ENCODE peak calls at places on chromosomes 4 and X, in five cellular contexts. N is K562, M is GM12878, E is HepG2, H is H1. C is an unnamed sample.

GRCh38 chr4:68907230-68907629 is 44.4 kb downstream of the UGT2A3 start:
- DNase-seq in E (no peak), N (no peak), H (no peak), M (no peak), C (no peak)

GRCh38 chrX:1442016-1442665 is 10.6 kb downstream of the ASMTL start:
- DNase-seq in E (no peak), N (no peak), H (no peak), M (no peak), C (no peak)

GRCh38 chr4:83252782-83253405 is 31.7 kb downstream of the COQ2 start:
- DNase-seq in E (peak; percentile 55), N (peak; percentile 67), H (peak; percentile 79), M (no peak), C (peak; percentile 54)

GRCh38 chrX:132576945-132577344 is 88.1 kb upstream of the MBNL3 start:
- DNase-seq in H (no peak), N (no peak), E (no peak), M (no peak), C (no peak)

GRCh38 chr4:168765726-168766125 is 244.3 kb downstream of the CBR4 start:
- DNase-seq in N (no peak), M (no peak), E (no peak), H (no peak), C (no peak)

GRCh38 chrX:39614680-39614998 is 483.1 kb downstream of the BCOR start:
- DNase-seq in H (no peak), E (no peak), N (no peak), M (no peak), C (no peak)

GRCh38 chr4:22439947-22440346 is 75.9 kb downstream of the ADGRA3 start:
- DNase-seq in H (no peak), M (no peak), E (no peak), N (no peak), C (no peak)

GRCh38 chr4:119314356-119314755 is 7.6 kb downstream of the FABP2 start:
- DNase-seq in N (no peak), E (peak; percentile 41), M (no peak), H (no peak), C (no peak)

GRCh38 chr4:122612540-122612939 is 8.3 kb downstream of the IL21 start:
- DNase-seq in M (no peak), N (no peak), E (no peak), H (no peak), C (no peak)

GRCh38 chrX:107766470-107767140 is 9.0 kb downstream of the TSC22D3 start:
- DNase-seq in N (no peak), E (no peak), H (no peak), M (no peak), C (no peak)

GRCh38 chr4:155376387-155377268 is at the start of gene MAP9:
- DNase-seq in M (peak; percentile 78), E (no peak), N (peak; percentile 4), H (peak; percentile 87), C (no peak)

GRCh38 chr4:121278811-121279368 is 101.9 kb downstream of the QRFPR start:
- DNase-seq in M (peak; percentile 47), E (no peak), N (no peak), H (no peak), C (no peak)

GRCh38 chrX:15781964-15782711 is 8.1 kb upstream of the ZRSR2 start:
- DNase-seq in N (no peak), M (peak; percentile 57), E (no peak), H (no peak), C (no peak)

DNA sequence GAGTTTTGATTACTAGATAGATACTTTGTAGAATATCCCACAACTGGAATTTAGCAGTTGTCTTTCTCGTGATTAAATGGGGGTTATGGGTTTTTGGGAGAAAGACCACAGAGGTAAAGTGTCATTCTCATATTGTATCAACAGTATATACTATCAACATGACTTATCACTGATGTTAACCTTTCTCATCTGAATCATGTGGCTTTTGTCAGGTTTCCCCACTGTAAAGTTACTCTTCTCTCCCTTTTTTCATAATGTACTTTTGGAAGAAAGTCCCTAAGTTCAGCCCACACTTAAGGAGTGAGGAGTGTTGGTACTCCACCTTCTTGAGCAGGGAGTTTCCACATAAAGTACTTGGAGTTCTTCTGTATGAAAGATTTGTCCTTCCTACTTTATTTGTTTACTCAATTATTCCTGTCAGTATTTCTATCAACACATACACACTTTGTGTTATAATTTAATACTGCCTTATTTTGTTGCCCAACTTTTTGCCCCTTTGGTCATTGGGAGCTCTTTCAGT is 169.9 kb downstream of the ZNF330 start:
- DNase-seq in M (no peak), N (no peak), E (no peak), H (no peak), C (no peak)
- TF ChIP-seq ZNF274 in M (no peak), N (no peak), E (no peak), H (no peak), C (no peak)

GRCh38 chr4:151099976-151100417 is 569 bp downstream of the RPS3A start:
- DNase-seq in N (peak; percentile 31), H (no peak), M (no peak), E (no peak), C (no peak)
- H2AFZ ChIP-seq in N (peak overlapping the region; percentile 52), H (no peak overlapping the region), M (no peak overlapping the region), E (no peak overlapping the region), C (no peak overlapping the region)

GRCh38 chr4:2412534-2412884 is 5.9 kb downstream of the ZFYVE28 start:
- DNase-seq in H (no peak), M (no peak), N (peak; percentile 66), E (no peak), C (no peak)

GRCh38 chr4:2415213-2415612 is 3.2 kb downstream of the ZFYVE28 start:
- DNase-seq in E (no peak), M (no peak), H (no peak), N (no peak), C (no peak)

GRCh38 chr4:2413821-2414610 is 4.4 kb downstream of the ZFYVE28 start:
- DNase-seq in M (no peak), E (no peak), H (peak; percentile 76), N (peak; percentile 47), C (no peak)

GRCh38 chr4:2411786-2412510 is 6.5 kb downstream of the ZFYVE28 start:
- DNase-seq in H (no peak), M (peak; percentile 52), E (no peak), N (no peak), C (no peak)

DNA sequence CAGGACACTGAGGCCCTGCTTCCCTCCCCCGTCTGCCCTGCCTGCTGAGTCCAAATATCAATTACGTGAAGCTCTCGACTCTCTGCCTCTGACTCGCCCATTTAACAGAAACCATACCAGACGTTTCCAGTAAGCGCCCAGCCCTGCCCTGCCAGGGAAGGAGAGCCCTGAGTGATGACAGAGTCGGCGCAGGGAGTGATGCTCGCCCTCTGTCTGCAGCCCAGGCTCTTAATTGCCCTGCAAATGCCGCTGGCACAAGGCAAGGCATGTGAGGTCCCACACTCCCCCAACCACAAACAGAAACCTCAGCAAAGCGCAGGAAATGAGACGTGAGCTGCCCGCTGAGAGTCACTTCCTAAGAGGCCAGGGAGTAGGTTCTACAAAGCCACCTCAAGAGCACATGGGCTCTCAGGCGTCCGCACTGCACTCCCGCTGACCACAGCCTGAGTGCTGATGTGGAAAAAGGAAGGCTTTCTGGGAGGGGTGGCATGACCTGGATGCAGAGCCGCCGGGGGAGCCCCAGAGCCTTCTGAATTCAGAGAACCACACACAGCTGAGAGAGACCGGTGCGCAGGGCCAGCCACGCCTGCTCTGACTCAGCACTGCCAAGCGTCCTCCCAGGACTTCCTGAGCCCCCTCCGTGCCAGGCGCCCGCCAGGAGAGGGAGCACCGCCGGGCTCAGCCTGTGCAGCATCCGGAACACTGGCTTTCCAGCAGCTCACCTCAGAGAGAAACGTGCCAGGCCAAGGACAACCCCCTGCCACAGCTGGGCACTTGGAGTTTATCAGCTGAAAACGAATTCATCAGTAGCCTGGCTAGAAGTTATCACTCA is 5.3 kb downstream of the ZFYVE28 start:
- DNase-seq in H (peak; percentile 86), N (peak; percentile 78), E (peak; percentile 70), M (peak; percentile 91), C (peak; percentile 88)
- TF ChIP-seq POLR2AphosphoS5 in H (peak; percentile 45), N (peak; percentile 20), E (no peak), M (no peak), C (peak; percentile 61)

GRCh38 chr4:7358100-7358735 is 76.5 kb downstream of the PSAPL1 start:
- DNase-seq in H (no peak), N (no peak), M (no peak), E (no peak), C (peak; percentile 42)
- TF ChIP-seq ZNF274 in H (no peak), N (no peak), M (no peak), E (no peak), C (no peak)

GRCh38 chr4:8532245-8532781 is 47.9 kb upstream of the GPR78 start:
- DNase-seq in H (no peak), M (no peak), N (no peak), E (no peak), C (no peak)

GRCh38 chr4:8534601-8535000 is 45.6 kb upstream of the GPR78 start:
- DNase-seq in N (no peak), H (no peak), M (no peak), E (no peak), C (no peak)

GRCh38 chr4:8533274-8533865 is 46.8 kb upstream of the GPR78 start:
- DNase-seq in M (no peak), H (no peak), E (no peak), N (no peak), C (no peak)

GRCh38 chr4:8536467-8536866 is 43.7 kb upstream of the GPR78 start:
- DNase-seq in M (no peak), H (no peak), E (no peak), N (no peak), C (no peak)

DNA sequence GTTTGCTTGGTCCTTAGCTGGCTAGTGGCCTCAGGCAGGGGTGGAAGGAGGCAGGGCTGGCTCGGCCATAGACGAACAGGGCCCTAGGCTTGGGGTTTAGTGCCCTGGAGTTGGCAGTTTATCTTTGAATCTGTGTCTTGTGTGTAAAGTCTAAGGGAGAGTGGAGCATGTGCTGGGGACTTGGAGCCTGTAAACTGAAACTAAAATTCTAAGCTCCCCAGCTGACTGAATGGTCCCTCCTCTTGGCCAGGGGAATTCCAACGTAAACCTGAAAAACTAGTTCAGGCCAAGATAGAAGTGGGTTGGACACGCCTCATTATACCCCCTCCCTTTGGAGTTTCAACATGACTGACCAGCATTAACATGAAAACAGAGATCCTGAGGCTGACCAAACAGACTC is 46.1 kb upstream of the GPR78 start:
- DNase-seq in M (peak; percentile 89), N (no peak), E (no peak), H (peak; percentile 58), C (peak; percentile 39)
- H2AFZ ChIP-seq in M (peak overlapping the region; percentile 63), N (peak overlapping the region; percentile 1), E (no peak overlapping the region), H (no peak overlapping the region), C (peak overlapping the region; percentile 40)

DNA sequence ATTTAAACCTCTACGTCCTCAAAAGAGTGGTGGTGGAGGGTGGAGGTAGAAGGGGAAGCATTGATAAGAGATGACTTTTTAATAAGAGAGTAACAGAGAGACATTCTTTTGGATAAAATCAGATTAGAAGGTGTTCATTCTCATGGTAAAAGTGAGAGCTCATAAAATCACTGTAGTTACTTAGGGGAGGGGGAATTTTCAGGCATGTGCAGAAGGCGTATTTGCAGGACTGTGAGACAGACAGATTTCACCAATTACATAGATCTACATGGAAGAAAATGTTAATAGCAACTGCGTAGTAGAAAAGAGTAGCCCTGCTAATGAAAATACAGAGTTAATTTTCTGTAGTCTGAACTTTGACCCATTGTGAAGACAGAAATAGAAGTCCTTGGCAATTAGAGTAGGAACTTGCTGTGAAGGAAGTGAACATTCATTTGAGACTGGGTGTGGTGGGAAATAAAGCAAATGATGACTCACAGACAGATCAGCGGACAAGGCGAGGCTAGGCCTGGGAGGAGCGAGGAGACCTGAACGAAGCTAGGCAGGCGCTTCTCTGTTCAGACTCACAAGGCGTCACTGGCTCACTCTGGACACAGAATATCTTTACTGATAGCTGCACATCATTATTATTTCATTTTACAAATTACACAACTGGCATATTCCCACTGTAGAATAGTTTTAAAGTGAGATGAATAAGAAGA is 57.2 kb upstream of the FAM9C start:
- DNase-seq in H (no peak), M (no peak), N (peak; percentile 73), E (no peak), C (peak; percentile 73)
- TF ChIP-seq POLR2AphosphoS5 in H (no peak), M (no peak), N (no peak), E (no peak), C (peak; percentile 55)

GRCh38 chrX:42803320-42803719 is 25.4 kb upstream of the PPP1R2C start:
- DNase-seq in H (no peak), E (no peak), M (no peak), N (no peak), C (no peak)
- TF ChIP-seq ZNF274 in H (no peak), E (no peak), M (no peak), N (no peak), C (no peak)